ENCODE peak calls at places on chromosomes 1 and 21, in five cellular contexts. K is esophagus squamous epithelium, D is gastrocnemius medialis, W is A549, A is adrenal gland. M is an unnamed sample.

GRCh38 chr1:62144238-62144831 is 50.3 kb upstream of the L1TD1 start:
- DNase-seq in K (no peak), A (peak), W (peak), D (no peak), M (no peak)

GRCh38 chr21:42002421-42002958 is 7.7 kb downstream of the ZBTB21 start:
- DNase-seq in K (no peak), D (no peak), A (peak), W (peak), M (no peak)

GRCh38 chr1:160629286-160630210 is 17.3 kb downstream of the SLAMF1 start:
- DNase-seq in A (peak), K (no peak), D (peak), W (no peak), M (no peak)

GRCh38 chr1:195946500-195946899 is 661.7 kb downstream of the KCNT2 start:
- DNase-seq in W (no peak), D (no peak), A (no peak), K (no peak), M (no peak)

GRCh38 chr1:222736470-222736869 is 532 bp upstream of the FAM177B start:
- DNase-seq in K (no peak), A (no peak), D (no peak), W (no peak), M (no peak)

GRCh38 chr1:214657299-214657698 is 54.3 kb downstream of the CENPF start:
- DNase-seq in A (no peak), W (no peak), K (no peak), D (no peak), M (no peak)

GRCh38 chr1:36322085-36322785 is 1.2 kb downstream of the EVA1B start:
- DNase-seq in K (no peak), A (no peak), W (no peak), D (no peak), M (peak)

GRCh38 chr21:28899744-28900143 is 92.9 kb downstream of the LTN1 start:
- DNase-seq in K (no peak), A (no peak), D (no peak), W (peak), M (no peak)

GRCh38 chr1:18597159-18598042 is 33.2 kb upstream of the PAX7 start:
- DNase-seq in K (no peak), W (peak), D (peak), A (peak), M (no peak)

DNA sequence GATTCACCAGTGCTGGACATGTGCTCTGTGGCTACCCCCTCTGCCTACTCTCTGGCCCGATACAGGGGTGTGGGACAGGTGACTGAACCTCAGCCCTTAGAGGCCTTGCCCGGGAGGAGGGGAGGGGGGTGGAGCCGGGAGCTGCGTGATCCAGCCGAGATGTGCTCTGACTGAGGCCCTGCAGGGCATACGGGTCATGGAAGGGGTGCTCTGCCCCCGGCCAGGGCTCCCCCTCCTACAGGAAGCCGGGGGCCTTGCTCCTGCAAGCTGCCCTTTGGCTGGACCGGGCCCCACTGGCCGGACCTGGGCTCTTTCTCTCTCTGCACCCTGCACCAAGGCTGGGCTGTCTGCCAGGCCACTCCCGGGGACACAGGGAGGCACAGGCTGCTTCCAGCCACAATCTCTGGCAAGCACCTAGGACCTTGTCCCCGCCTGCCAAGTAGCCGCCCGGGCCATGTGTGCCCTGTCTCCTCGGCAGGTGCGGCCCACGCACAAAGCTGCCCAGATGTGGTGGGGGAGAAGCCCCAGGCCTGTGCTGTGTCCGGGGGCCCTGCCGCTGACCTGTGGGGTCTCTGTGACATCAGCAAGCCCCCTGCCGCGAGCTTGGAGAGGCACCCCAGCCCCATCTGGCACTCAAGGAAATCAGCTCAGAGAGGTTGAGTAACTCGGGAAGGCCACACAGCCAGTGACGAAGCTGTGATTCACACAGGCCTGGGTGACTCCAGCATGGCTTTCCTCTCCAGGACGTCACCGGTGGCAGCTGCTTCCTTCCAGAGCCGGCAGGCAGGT is 1.5 kb downstream of the SCNN1D start:
- DNase-seq in A (peak), K (no peak), W (no peak), D (peak), M (no peak)
- TF ChIP-seq POLR2A in A (no peak), K (no peak), W (no peak), D (no peak), M (no peak)

GRCh38 chr1:97906567-97907228 is 14.1 kb downstream of the DPYD start:
- DNase-seq in D (peak), W (peak), K (no peak), A (no peak), M (peak)
- H3K4me3 ChIP-seq in D (no peak), W (peak), K (no peak), A (no peak), M (no peak)

DNA sequence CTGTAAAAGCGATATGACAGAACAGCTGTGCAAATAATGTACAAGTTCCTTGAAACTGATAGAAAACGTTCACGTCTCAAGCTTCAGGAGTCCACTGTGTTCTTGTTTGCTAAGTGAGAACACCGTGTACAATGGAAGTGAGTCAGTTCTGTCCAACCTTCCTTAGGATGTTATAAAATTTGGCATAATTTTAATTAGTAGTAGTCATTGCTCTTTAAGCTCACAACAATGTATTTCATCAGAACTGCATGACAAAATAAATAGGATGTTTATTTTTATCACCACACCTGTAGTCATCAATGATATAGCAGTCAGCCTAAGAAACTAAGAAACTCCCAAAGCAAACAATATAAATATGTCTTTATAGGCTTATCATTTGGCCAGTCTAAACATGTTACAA is 53.0 kb downstream of the RGS2 start:
- DNase-seq in K (no peak), A (no peak), D (no peak), W (peak), M (no peak)
- TF ChIP-seq POLR2A in K (no peak), A (no peak), D (no peak), W (no peak), M (no peak)

GRCh38 chr1:116825400-116825734 is 71.1 kb downstream of the CD2 start:
- DNase-seq in A (no peak), W (no peak), K (no peak), D (no peak), M (peak)
- H3K4me3 ChIP-seq in A (no peak), W (no peak), K (no peak), D (no peak), M (no peak)

GRCh38 chr1:152566681-152567080 is at the start of gene LCE3E:
- DNase-seq in D (no peak), W (no peak), K (no peak), A (no peak), M (no peak)
- TF ChIP-seq POLR2A in D (no peak), W (no peak), K (no peak), A (no peak), M (no peak)

DNA sequence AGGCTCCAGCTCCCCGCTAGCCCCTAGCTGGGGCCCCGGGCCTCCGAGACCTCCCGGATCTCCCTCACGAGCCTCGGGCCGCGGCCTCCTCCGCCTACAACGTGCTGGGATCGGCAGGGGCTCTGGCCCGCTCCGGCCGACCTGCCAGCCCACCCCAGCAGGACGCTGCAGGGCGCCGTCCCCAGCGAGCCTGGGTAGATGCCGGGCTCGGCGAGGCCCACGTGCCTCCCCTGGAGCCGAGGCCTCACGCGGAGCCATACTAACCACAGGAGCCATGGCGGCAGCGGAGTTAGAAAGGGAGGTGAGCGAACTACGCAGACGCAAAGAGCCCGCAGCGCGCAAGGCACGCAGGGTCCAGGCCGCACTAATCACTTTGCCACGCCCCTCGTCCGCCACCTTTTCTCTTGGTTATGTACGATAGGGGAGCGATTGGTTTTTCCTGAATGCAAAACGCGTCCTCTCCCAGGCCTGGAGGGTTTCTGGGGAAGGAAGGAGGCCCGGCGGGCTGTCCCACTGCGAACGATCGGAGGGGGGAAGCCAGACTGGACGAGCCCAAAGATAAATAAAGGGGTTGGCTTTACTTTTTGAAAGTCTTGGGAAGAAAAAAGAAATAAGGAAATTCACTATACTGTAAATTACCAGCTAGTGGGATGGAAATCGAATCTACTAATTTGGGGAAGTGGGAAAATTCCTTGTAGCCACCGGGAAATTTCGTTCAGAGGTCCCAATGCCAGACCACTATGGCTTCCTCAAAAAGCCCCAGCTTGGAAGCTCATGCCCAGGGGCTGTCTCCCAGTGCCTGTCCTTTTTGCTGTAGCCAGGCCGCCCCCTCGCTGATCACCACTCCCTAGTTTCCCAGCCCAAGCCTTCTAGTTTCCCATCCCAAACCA is at the start of gene RPL22:
- DNase-seq in W (peak), D (peak), K (peak), A (peak), M (peak)
- H3K4me3 ChIP-seq in W (peak), D (peak), K (peak), A (peak), M (peak)

DNA sequence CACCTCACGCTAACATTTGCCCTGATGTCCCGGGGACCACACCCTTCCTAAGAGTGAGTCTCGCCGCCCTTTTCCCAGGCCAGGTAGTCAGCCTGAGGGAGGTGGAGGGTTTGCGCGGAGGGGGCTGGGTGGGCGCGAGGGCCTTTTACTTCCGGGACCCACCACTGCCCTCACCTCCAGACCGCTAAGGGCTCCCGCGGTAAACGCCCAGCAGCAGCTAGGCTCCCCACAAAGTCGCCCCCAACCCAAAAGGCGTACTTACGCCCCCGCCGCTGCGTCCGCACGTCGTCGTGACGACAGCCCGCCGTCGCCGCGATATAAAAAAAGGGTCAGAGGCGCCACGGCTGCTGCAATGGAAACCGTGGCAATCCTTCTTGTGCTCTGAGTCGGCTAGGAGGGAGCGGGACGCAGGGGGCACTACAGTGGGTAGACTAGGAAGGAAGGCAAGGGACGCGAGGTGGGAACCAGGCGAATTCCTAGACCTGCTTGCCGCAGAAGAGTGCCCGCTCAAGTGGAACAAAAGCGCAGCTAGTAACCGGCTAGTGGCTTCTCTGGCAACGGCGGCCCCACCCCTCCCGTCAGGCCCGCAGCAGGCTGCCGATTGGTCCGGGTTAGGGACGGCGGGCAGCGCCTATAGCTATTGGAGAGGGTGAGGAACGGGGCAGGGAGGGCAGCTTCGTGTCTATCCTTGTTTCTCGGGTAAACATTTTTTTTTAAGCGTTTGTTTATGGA is at the start of gene ODF2L:
- DNase-seq in W (peak), K (peak), D (peak), A (peak), M (peak)
- TF ChIP-seq POLR2A in W (peak), K (peak), D (peak), A (peak), M (peak)

GRCh38 chr21:34807146-34807880 is 138.5 kb downstream of the CLIC6 start:
- DNase-seq in D (no peak), K (no peak), W (peak), A (peak), M (no peak)
- H3K4me3 ChIP-seq in D (no peak), K (no peak), W (no peak), A (no peak), M (no peak)

M was measured in uterus.